ENCODE peak calls at places on chromosomes 6 and 20, in four cellular contexts. N is CD4-positive, alpha-beta memory T cell; X is aorta; A is upper lobe of right lung. R is an unnamed sample.
A peak's percentile ranks its signal among the peaks of the same experiment; 100 is the strongest.

GRCh38 chr20:46992640-46993035 is 98.0 kb downstream of the EYA2 start:
- DNase-seq in X (no peak), A (no peak), N (no peak), R (no peak)

GRCh38 chr20:48538856-48539255 is 288.9 kb downstream of the PREX1 start:
- DNase-seq in A (no peak), N (no peak), X (no peak), R (no peak)

GRCh38 chr6:116329156-116329555 is 41.6 kb upstream of the DSE start:
- DNase-seq in X (no peak), A (no peak), N (no peak), R (no peak)

GRCh38 chr6:47908271-47908670 is 126.4 kb downstream of the OPN5 start:
- DNase-seq in X (no peak), A (no peak), N (no peak), R (no peak)

GRCh38 chr6:161376367-161376766 is 102.5 kb upstream of the AGPAT4 start:
- DNase-seq in X (no peak), A (no peak), N (no peak), R (no peak)

GRCh38 chr6:163565140-163565539 is 150.6 kb downstream of the QKI start:
- DNase-seq in X (no peak), N (no peak), A (no peak), R (no peak)

GRCh38 chr20:47776639-47777038 is 8.6 kb downstream of the SULF2 start:
- DNase-seq in X (no peak), N (no peak), A (no peak), R (no peak)

GRCh38 chr6:142013286-142013685 is 119.4 kb upstream of the GJE1 start:
- DNase-seq in A (no peak), X (no peak), N (no peak), R (no peak)

GRCh38 chr6:6751615-6752014 is 163.1 kb downstream of the LY86 start:
- DNase-seq in X (no peak), A (peak; percentile 85), N (no peak), R (no peak)

GRCh38 chr6:125099211-125100017 is 54.2 kb upstream of the TPD52L1 start:
- DNase-seq in X (peak; percentile 90), N (peak; percentile 4), A (peak; percentile 82), R (no peak)

GRCh38 chr6:92784235-92784634 is 635.1 kb downstream of the EPHA7 start:
- DNase-seq in A (no peak), X (no peak), N (no peak), R (no peak)

GRCh38 chr6:135535989-135536414 is 38.5 kb upstream of the AHI1 start:
- DNase-seq in X (no peak), N (peak; percentile 38), A (no peak), R (no peak)

GRCh38 chr6:22218410-22218809 is 78.4 kb downstream of the PRL start:
- DNase-seq in X (no peak), N (no peak), A (no peak), R (no peak)

GRCh38 chr6:3139090-3139903 is 18.0 kb downstream of the TUBB2A start:
- DNase-seq in X (no peak), A (peak; percentile 74), N (no peak), R (no peak)

GRCh38 chr6:35034411-35035171 is 106.5 kb downstream of the TCP11 start:
- DNase-seq in N (no peak), X (peak; percentile 85), A (peak; percentile 89), R (no peak)

GRCh38 chr20:60097285-60097684 is 139.1 kb downstream of the CDH26 start:
- DNase-seq in A (no peak), X (no peak), N (no peak), R (peak; percentile 19)
- H3K4me1 ChIP-seq in A (no peaks in the 10 kb centered on the region), X (no peaks in the 10 kb centered on the region), N (peaks cover 3% of the 10 kb centered on the region), R (no peaks in the 10 kb centered on the region)

DNA sequence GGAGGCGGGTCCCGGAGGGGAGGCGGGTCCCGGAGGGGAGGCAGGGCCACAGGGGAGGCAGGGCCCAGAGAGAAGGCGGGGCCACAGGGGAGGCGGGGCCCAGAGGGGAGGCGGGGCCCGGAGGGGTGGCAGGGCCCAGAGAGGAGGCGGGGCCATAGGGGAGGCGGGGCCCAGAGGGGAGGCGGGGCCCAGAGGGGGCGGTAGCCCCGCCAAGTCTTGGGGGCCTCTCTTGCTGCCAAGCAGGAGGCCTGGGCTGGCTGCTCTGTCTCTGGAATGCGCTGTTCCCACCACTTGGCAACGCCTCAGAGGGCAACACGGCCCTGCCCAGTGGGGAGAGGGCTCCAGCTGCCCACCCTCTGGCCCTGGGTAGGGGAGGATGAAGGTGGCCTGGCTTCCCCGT is 80.5 kb downstream of the YTHDF1 start:
- DNase-seq in X (peak; percentile 51), N (no peak), A (peak; percentile 50), R (peak; percentile 73)
- H3K4me1 ChIP-seq in X (no peaks in the 10 kb centered on the region), N (no peaks in the 10 kb centered on the region), A (no peaks in the 10 kb centered on the region), R (no peaks in the 10 kb centered on the region)

GRCh38 chr20:62202676-62203377 is 17.3 kb downstream of the HRH3 start:
- DNase-seq in A (no peak), N (no peak), X (peak; percentile 63), R (peak; percentile 80)

GRCh38 chr20:62200491-62201172 is 17.8 kb downstream of the MTG2 start:
- DNase-seq in N (no peak), X (peak; percentile 62), A (no peak), R (peak; percentile 84)

GRCh38 chr20:62201173-62202082 is 18.6 kb downstream of the MTG2 start:
- DNase-seq in X (peak; percentile 68), N (no peak), A (no peak), R (peak; percentile 86)

GRCh38 chr20:62203378-62204030 is 16.6 kb downstream of the HRH3 start:
- DNase-seq in X (peak; percentile 45), N (no peak), A (no peak), R (peak; percentile 83)

GRCh38 chr20:62202083-62202395 is 18.0 kb downstream of the HRH3 start:
- DNase-seq in A (no peak), N (no peak), X (peak; percentile 39), R (no peak)
- H3K4me1 ChIP-seq in A (no peaks in the 10 kb centered on the region), N (no peaks in the 10 kb centered on the region), X (no peaks in the 10 kb centered on the region), R (peaks cover 18% of the 10 kb centered on the region)

GRCh38 chr20:13741879-13742278 is 42.8 kb downstream of the ESF1 start:
- DNase-seq in X (no peak), A (no peak), N (no peak), R (no peak)
- H3K4me1 ChIP-seq in X (no peaks in the 10 kb centered on the region), A (no peaks in the 10 kb centered on the region), N (no peaks in the 10 kb centered on the region), R (no peaks in the 10 kb centered on the region)

GRCh38 chr6:159203304-159204005 is 34.3 kb downstream of the FNDC1 start:
- DNase-seq in A (no peak), X (no peak), N (no peak), R (no peak)

GRCh38 chr6:159201336-159201735 is 32.1 kb downstream of the FNDC1 start:
- DNase-seq in X (no peak), A (no peak), N (no peak), R (no peak)

GRCh38 chr6:159204605-159205004 is 35.4 kb downstream of the FNDC1 start:
- DNase-seq in A (no peak), X (no peak), N (no peak), R (no peak)
- H3K4me1 ChIP-seq in A (no peaks in the 10 kb centered on the region), X (peaks cover 4% of the 10 kb centered on the region), N (no peaks in the 10 kb centered on the region), R (no peaks in the 10 kb centered on the region)

GRCh38 chr20:23361108-23361650 is 803 bp upstream of the GZF1 start:
- DNase-seq in X (no peak), N (no peak), A (no peak), R (no peak)
- H3K4me1 ChIP-seq in X (no peaks in the 10 kb centered on the region), N (peaks cover 43% of the 10 kb centered on the region), A (peaks cover 38% of the 10 kb centered on the region), R (peaks cover 14% of the 10 kb centered on the region)

GRCh38 chr20:41142914-41143313 is 5.6 kb downstream of the PLCG1 start:
- DNase-seq in A (peak; percentile 41), N (peak; percentile 54), X (peak; percentile 56), R (no peak)
- H3K4me1 ChIP-seq in A (peaks cover 90% of the 10 kb centered on the region), N (peaks cover 89% of the 10 kb centered on the region), X (peaks cover 4% of the 10 kb centered on the region), R (peaks cover 9% of the 10 kb centered on the region)